ENCODE peak calls at places on chromosomes 13 and 19, in four cellular contexts. One of them, this sample, is unnamed.

GRCh38 chr13:32098275-32098674 is 66.7 kb downstream of the FRY start:
- DNase-seq in K562: no peak
- DNase-seq in HepG2: peak
- DNase-seq in GM12878: no peak
- DNase-seq in this sample: no peak

GRCh38 chr13:97283888-97284287 is 61.8 kb downstream of the MBNL2 start:
- DNase-seq in K562: no peak
- DNase-seq in GM12878: no peak
- DNase-seq in HepG2: no peak
- DNase-seq in this sample: no peak

GRCh38 chr13:47004022-47004421 is 107.2 kb upstream of the HTR2A start:
- DNase-seq in HepG2: no peak
- DNase-seq in GM12878: no peak
- DNase-seq in K562: no peak
- DNase-seq in this sample: no peak

GRCh38 chr13:36430247-36431203 is 1.8 kb upstream of the CCNA1 start:
- DNase-seq in HepG2: no peak
- DNase-seq in K562: no peak
- DNase-seq in GM12878: no peak
- DNase-seq in this sample: no peak

GRCh38 chr13:112716461-112716820 is 26.6 kb downstream of the ATP11A start:
- DNase-seq in GM12878: no peak
- DNase-seq in K562: no peak
- DNase-seq in HepG2: no peak
- DNase-seq in this sample: no peak

GRCh38 chr13:110338441-110339101 is 31.5 kb downstream of the COL4A2 start:
- DNase-seq in K562: no peak
- DNase-seq in GM12878: no peak
- DNase-seq in HepG2: no peak
- DNase-seq in this sample: no peak

GRCh38 chr13:35552172-35552844 is 75.8 kb upstream of the MAB21L1 start:
- DNase-seq in GM12878: no peak
- DNase-seq in K562: no peak
- DNase-seq in HepG2: no peak
- DNase-seq in this sample: no peak

GRCh38 chr19:39136225-39136940 is 10.8 kb downstream of the PAK4 start:
- DNase-seq in GM12878: no peak
- DNase-seq in K562: no peak
- DNase-seq in HepG2: no peak
- DNase-seq in this sample: no peak

GRCh38 chr13:41859555-41859954 is 101.4 kb downstream of the VWA8 start:
- DNase-seq in K562: no peak
- DNase-seq in GM12878: no peak
- DNase-seq in HepG2: no peak
- DNase-seq in this sample: no peak

GRCh38 chr13:69213331-69213850 is 894.2 kb upstream of the ATXN8OS start:
- DNase-seq in HepG2: no peak
- DNase-seq in K562: no peak
- DNase-seq in GM12878: no peak
- DNase-seq in this sample: no peak

GRCh38 chr13:71320452-71320851 is 546.6 kb downstream of the DACH1 start:
- DNase-seq in HepG2: peak
- DNase-seq in GM12878: no peak
- DNase-seq in K562: peak
- DNase-seq in this sample: peak

GRCh38 chr19:6516659-6517291 is 14.1 kb upstream of the TNFSF9 start:
- DNase-seq in K562: peak
- DNase-seq in HepG2: peak
- DNase-seq in GM12878: no peak
- DNase-seq in this sample: peak

GRCh38 chr13:45564108-45564507 is 51.4 kb downstream of the ERICH6B start:
- DNase-seq in K562: no peak
- DNase-seq in HepG2: peak
- DNase-seq in GM12878: no peak
- DNase-seq in this sample: no peak

GRCh38 chr19:55460670-55461258 is 678 bp downstream of the ISOC2 start:
- DNase-seq in HepG2: peak
- DNase-seq in K562: peak
- DNase-seq in GM12878: no peak
- DNase-seq in this sample: peak

GRCh38 chr19:16191216-16191908 is 6.2 kb downstream of the FAM32A start:
- DNase-seq in K562: no peak
- DNase-seq in HepG2: no peak
- DNase-seq in GM12878: no peak
- DNase-seq in this sample: no peak

GRCh38 chr13:114077121-114077937 is 55.1 kb downstream of the RASA3 start:
- DNase-seq in HepG2: no peak
- DNase-seq in GM12878: no peak
- DNase-seq in K562: no peak
- DNase-seq in this sample: no peak

GRCh38 chr19:50792852-50793250 is 2.6 kb downstream of the ACP4 start:
- DNase-seq in K562: no peak
- DNase-seq in HepG2: no peak
- DNase-seq in GM12878: no peak
- DNase-seq in this sample: no peak

GRCh38 chr19:29887498-29887897 is 54.5 kb upstream of the URI1 start:
- DNase-seq in GM12878: no peak
- DNase-seq in K562: peak
- DNase-seq in HepG2: no peak
- DNase-seq in this sample: no peak
- TF ChIP-seq CTCF in GM12878: no peak
- TF ChIP-seq CTCF in K562: peak
- TF ChIP-seq CTCF in HepG2: peak
- TF ChIP-seq CTCF in this sample: no peak

GRCh38 chr19:11202488-11203193 is 5.3 kb upstream of the KANK2 start:
- DNase-seq in HepG2: no peak
- DNase-seq in GM12878: no peak
- DNase-seq in K562: no peak
- DNase-seq in this sample: no peak

GRCh38 chr19:11203194-11204075 is 6.1 kb upstream of the KANK2 start:
- DNase-seq in K562: peak
- DNase-seq in GM12878: no peak
- DNase-seq in HepG2: peak
- DNase-seq in this sample: peak

GRCh38 chr19:11205939-11206570 is 8.7 kb upstream of the KANK2 start:
- DNase-seq in GM12878: peak
- DNase-seq in K562: no peak
- DNase-seq in HepG2: no peak
- DNase-seq in this sample: no peak

GRCh38 chr19:11204076-11204602 is 6.8 kb upstream of the KANK2 start:
- DNase-seq in HepG2: no peak
- DNase-seq in K562: no peak
- DNase-seq in GM12878: no peak
- DNase-seq in this sample: no peak

DNA sequence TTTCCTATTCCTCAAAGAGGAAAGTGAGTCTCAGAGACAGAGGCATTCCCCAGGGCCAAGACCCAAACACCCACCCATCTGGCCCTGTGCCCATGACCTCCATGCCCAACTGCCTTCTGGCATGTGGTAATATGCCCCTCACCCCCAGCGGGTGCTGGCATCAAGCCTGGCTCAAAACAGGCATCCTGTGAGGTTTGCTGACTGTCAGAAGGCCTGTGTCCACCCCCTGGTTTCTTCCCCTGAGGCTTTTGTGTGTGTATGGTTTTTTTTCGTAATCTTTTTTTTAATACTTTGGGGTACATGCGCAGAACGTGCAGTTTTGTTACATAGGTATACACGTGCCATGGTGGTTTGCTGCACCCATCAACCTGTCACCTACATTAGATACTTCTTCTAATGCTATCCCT is 7.6 kb upstream of the KANK2 start:
- DNase-seq in HepG2: no peak
- DNase-seq in K562: no peak
- DNase-seq in GM12878: peak
- DNase-seq in this sample: no peak
- TF ChIP-seq BHLHE40 in HepG2: no peak
- TF ChIP-seq BHLHE40 in K562: no peak
- TF ChIP-seq BHLHE40 in GM12878: peak
- TF ChIP-seq BHLHE40 in this sample: no peak

DNA sequence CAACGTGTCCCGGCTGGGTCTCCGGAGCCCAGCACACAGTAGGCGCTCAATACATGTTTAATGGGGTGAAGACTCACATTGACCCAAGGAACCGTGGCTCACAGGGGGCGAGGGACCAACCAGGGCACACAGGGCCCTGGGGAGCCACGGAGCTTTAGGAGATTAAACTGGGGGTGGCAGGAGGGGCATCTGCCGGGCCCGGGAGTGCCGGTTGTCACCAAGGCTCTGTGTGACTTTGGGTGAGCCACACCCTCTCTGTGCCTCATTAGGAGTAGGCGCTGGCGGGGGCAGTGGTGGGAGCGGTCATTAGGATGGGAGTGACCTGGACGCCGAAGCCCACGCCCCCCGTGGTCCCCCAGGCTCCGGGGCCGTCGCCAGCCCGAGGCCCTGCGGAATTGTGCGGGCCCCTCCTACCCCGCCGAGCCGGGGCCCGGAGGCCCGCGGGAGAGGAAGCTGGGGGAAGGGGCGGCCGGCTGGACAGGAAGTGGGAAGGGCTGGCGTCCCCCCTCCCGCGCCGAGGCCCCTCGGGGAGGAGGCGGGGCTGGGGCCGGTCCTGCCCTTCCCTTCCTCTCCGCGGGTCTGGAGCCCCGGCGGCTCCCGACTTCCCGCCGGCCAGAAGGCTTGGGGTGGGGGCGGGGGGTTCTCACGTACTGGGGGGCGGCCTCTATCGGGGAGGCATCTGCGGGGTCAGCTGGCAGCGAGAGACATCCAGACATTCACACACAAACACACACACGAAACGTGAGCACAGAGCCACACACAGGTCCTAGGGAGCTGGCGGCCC is 1.8 kb upstream of the SSBP4 start:
- DNase-seq in GM12878: no peak
- DNase-seq in K562: peak
- DNase-seq in HepG2: peak
- DNase-seq in this sample: peak
- TF ChIP-seq CHD2 in GM12878: peak
- TF ChIP-seq CHD2 in K562: no peak
- TF ChIP-seq CHD2 in HepG2: no peak
- TF ChIP-seq CHD2 in this sample: no peak

GRCh38 chr19:42113641-42114348 is 18.5 kb downstream of the POU2F2 start:
- DNase-seq in K562: no peak
- DNase-seq in GM12878: peak
- DNase-seq in HepG2: peak
- DNase-seq in this sample: peak
- TF ChIP-seq CTCF in K562: peak
- TF ChIP-seq CTCF in GM12878: no peak
- TF ChIP-seq CTCF in HepG2: no peak
- TF ChIP-seq CTCF in this sample: peak

GRCh38 chr13:67134322-67135129 is 95.6 kb downstream of the PCDH9 start:
- DNase-seq in HepG2: no peak
- DNase-seq in GM12878: no peak
- DNase-seq in K562: no peak
- DNase-seq in this sample: no peak

GRCh38 chr13:67135356-67135755 is 94.8 kb downstream of the PCDH9 start:
- DNase-seq in HepG2: no peak
- DNase-seq in GM12878: no peak
- DNase-seq in K562: no peak
- DNase-seq in this sample: no peak

GRCh38 chr13:67136157-67136556 is 94.0 kb downstream of the PCDH9 start:
- DNase-seq in K562: peak
- DNase-seq in HepG2: no peak
- DNase-seq in GM12878: no peak
- DNase-seq in this sample: peak

GRCh38 chr13:67131393-67131792 is 98.7 kb downstream of the PCDH9 start:
- DNase-seq in HepG2: no peak
- DNase-seq in GM12878: no peak
- DNase-seq in K562: no peak
- DNase-seq in this sample: no peak

DNA sequence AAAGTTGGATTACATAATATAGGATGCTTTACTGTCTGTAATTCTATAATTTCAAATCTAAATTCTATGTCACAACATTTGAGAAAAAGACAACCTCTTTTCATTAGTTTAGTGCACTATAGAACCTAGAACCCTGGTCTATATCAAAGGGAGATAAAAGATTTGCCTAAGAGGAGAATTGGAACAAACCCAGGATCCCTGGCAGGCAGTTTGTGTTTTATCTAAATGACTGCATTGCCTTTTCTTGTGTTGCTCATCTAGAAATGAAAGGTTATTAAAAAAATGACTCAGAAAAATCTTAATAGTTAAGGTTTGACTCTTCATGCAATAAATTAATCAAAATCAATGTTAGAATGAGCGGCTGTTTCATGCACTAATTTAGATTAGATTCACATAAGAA is 96.7 kb downstream of the PCDH9 start:
- DNase-seq in HepG2: no peak
- DNase-seq in GM12878: no peak
- DNase-seq in K562: no peak
- DNase-seq in this sample: no peak
- TF ChIP-seq BHLHE40 in HepG2: no peak
- TF ChIP-seq BHLHE40 in GM12878: no peak
- TF ChIP-seq BHLHE40 in K562: no peak
- TF ChIP-seq BHLHE40 in this sample: no peak

GRCh38 chr13:99267927-99268326 is 9.7 kb upstream of the GPR18 start:
- DNase-seq in K562: peak
- DNase-seq in GM12878: no peak
- DNase-seq in HepG2: no peak
- DNase-seq in this sample: no peak

GRCh38 chr13:99268822-99269221 is 10.6 kb upstream of the GPR18 start:
- DNase-seq in GM12878: no peak
- DNase-seq in HepG2: no peak
- DNase-seq in K562: no peak
- DNase-seq in this sample: no peak

GRCh38 chr13:99270503-99270902 is 12.3 kb upstream of the GPR18 start:
- DNase-seq in K562: no peak
- DNase-seq in GM12878: no peak
- DNase-seq in HepG2: no peak
- DNase-seq in this sample: no peak

GRCh38 chr13:99271249-99271648 is 13.1 kb upstream of the GPR18 start:
- DNase-seq in HepG2: no peak
- DNase-seq in K562: no peak
- DNase-seq in GM12878: no peak
- DNase-seq in this sample: no peak

GRCh38 chr13:99269627-99270252 is 11.6 kb upstream of the GPR18 start:
- DNase-seq in HepG2: peak
- DNase-seq in GM12878: no peak
- DNase-seq in K562: no peak
- DNase-seq in this sample: no peak
- TF ChIP-seq CHD2 in HepG2: no peak
- TF ChIP-seq CHD2 in GM12878: no peak
- TF ChIP-seq CHD2 in K562: no peak
- TF ChIP-seq CHD2 in this sample: no peak

GRCh38 chr13:49792550-49793324 is at the start of gene KPNA3:
- DNase-seq in GM12878: peak
- DNase-seq in K562: peak
- DNase-seq in HepG2: peak
- DNase-seq in this sample: peak
- TF ChIP-seq CTCF in GM12878: no peak
- TF ChIP-seq CTCF in K562: no peak
- TF ChIP-seq CTCF in HepG2: peak
- TF ChIP-seq CTCF in this sample: peak